ENCODE peak calls at places on chromosome 18, in seven cellular contexts. M is non-pigmented ciliary epithelial cell, I is substantia nigra, V is AG08395, S is K562, X is GM06990, R is GM12892. H is an unnamed sample.

GRCh38 chr18:36464126-36464651 is 166.7 kb downstream of the FHOD3 start:
- DNase-seq in M (no peak), I (no peak), V (no peak), S (no peak), X (no peak), R (no peak), H (no peak)

GRCh38 chr18:74803769-74804168 is 206.1 kb downstream of the ZNF407 start:
- DNase-seq in M (no peak), I (no peak), V (no peak), S (no peak), X (no peak), R (no peak), H (no peak)

GRCh38 chr18:80246656-80247402 is 485 bp downstream of the PARD6G start:
- DNase-seq in M (no peak), I (no peak), V (no peak), S (peak), X (peak), R (peak), H (peak)

GRCh38 chr18:47756364-47757016 is 174.0 kb downstream of the SMAD2 start:
- DNase-seq in M (peak), I (peak), V (peak), S (peak), X (peak), R (no peak), H (peak)

GRCh38 chr18:7094432-7094831 is 23.2 kb downstream of the LAMA1 start:
- DNase-seq in M (no peak), I (no peak), V (no peak), S (no peak), X (no peak), R (no peak), H (no peak)

GRCh38 chr18:36942264-36942663 is 113.3 kb downstream of the KIAA1328 start:
- DNase-seq in M (no peak), I (no peak), V (peak), S (peak), X (peak), R (peak), H (peak)

GRCh38 chr18:2559249-2559648 is 12.1 kb downstream of the METTL4 start:
- DNase-seq in M (no peak), I (no peak), V (no peak), S (no peak), X (no peak), R (no peak), H (no peak)

GRCh38 chr18:75638223-75638596 is 210.7 kb upstream of the SMIM21 start:
- DNase-seq in M (no peak), I (no peak), V (peak), S (no peak), X (no peak), R (no peak), H (no peak)

GRCh38 chr18:80247403-80247916 is at the start of gene PARD6G:
- DNase-seq in M (no peak), I (peak), V (peak), S (peak), X (peak), R (peak), H (peak)